ENCODE peak calls at places on chromosomes 11 and 22, in four cellular contexts. T is choroid plexus epithelial cell; G is naive thymus-derived CD4-positive, alpha-beta T cell; R is H7. I is an unnamed sample.
A peak's percentile ranks its signal among the peaks of the same experiment; 100 is the strongest.

GRCh38 chr11:2586091-2586792 is 113.6 kb downstream of the KCNQ1OT1 start:
- DNase-seq in T (no peak), G (no peak), R (peak; percentile 39), I (no peak)

GRCh38 chr11:132644511-132644910 is 887.8 kb downstream of the OPCML start:
- DNase-seq in T (no peak), G (no peak), R (no peak), I (no peak)

GRCh38 chr11:2484576-2485125 is 39.8 kb downstream of the KCNQ1 start:
- DNase-seq in T (no peak), G (no peak), R (peak; percentile 5), I (no peak)

GRCh38 chr11:2290351-2290841 is 11.3 kb downstream of the C11orf21 start:
- DNase-seq in T (no peak), G (no peak), R (peak; percentile 49), I (no peak)

GRCh38 chr11:69354545-69354897 is 60.6 kb downstream of the MYEOV start:
- DNase-seq in T (no peak), G (no peak), R (no peak), I (no peak)

GRCh38 chr11:61181489-61181888 is 20.3 kb upstream of the VPS37C start:
- DNase-seq in T (no peak), G (no peak), R (no peak), I (no peak)

GRCh38 chr11:2085251-2086066 is 53.7 kb downstream of the IGF2 start:
- DNase-seq in T (no peak), G (no peak), R (peak; percentile 33), I (no peak)

GRCh38 chr22:38949889-38950405 is 7.5 kb upstream of the APOBEC3A start:
- DNase-seq in T (peak; percentile 14), G (no peak), R (no peak), I (no peak)

GRCh38 chr22:40721266-40721665 is 42.0 kb downstream of the MCHR1 start:
- DNase-seq in T (peak; percentile 8), G (no peak), R (no peak), I (peak; percentile 26)

GRCh38 chr11:57269580-57270021 is 32.6 kb upstream of the APLNR start:
- DNase-seq in T (no peak), G (no peak), R (no peak), I (no peak)

GRCh38 chr11:116832350-116833290 is 2.9 kb downstream of the APOC3 start:
- DNase-seq in T (no peak), G (no peak), R (no peak), I (no peak)

GRCh38 chr11:116373107-116373506 is 399.7 kb downstream of the BUD13 start:
- DNase-seq in T (no peak), G (no peak), R (no peak), I (no peak)

GRCh38 chr11:64007629-64008282 is 21.5 kb downstream of the OTUB1 start:
- DNase-seq in T (peak; percentile 34), G (no peak), R (peak; percentile 92), I (peak; percentile 21)

GRCh38 chr22:50019316-50019715 is 6.8 kb upstream of the IL17REL start:
- DNase-seq in T (no peak), G (no peak), R (peak; percentile 19), I (no peak)

GRCh38 chr11:8930456-8931175 is 2.1 kb downstream of the C11orf16 start:
- DNase-seq in T (no peak), G (no peak), R (no peak), I (no peak)

GRCh38 chr11:36618025-36618700 is 20.1 kb upstream of the RAG2 start:
- DNase-seq in T (no peak), G (no peak), R (no peak), I (no peak)

GRCh38 chr11:36617543-36617942 is 19.5 kb upstream of the RAG2 start:
- DNase-seq in T (no peak), G (no peak), R (no peak), I (no peak)

GRCh38 chr11:36615829-36616228 is 17.8 kb upstream of the RAG2 start:
- DNase-seq in T (no peak), G (no peak), R (no peak), I (no peak)

GRCh38 chr11:36622431-36623136 is 24.5 kb upstream of the RAG2 start:
- DNase-seq in T (peak; percentile 63), G (no peak), R (no peak), I (peak; percentile 55)

DNA sequence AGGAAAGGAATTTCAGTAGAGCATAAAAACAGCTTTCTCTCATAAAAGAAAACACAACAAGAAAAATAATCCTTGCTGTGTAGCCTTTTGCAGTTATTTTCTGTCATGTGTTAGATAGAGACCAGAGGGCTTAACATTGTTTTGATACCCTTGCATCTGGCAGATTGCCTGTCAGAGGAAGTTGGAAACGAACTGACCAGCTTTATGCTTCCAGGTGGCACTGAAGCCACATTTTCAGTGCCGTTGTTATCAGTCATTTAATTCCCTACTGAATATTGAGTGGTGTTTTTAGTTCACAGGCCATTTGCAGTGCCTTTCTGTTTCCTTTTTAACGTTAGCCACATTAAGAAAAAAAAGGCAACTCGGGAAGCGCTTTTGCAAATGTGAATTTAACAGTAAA is 21.5 kb upstream of the RAG2 start:
- DNase-seq in T (peak; percentile 10), G (no peak), R (no peak), I (no peak)
- H3K4me3 ChIP-seq in T (no peak overlapping the region), G (no peak overlapping the region), R (no peak overlapping the region), I (no peak overlapping the region)

GRCh38 chr11:6611092-6612007 is 666 bp downstream of the TAF10 start:
- DNase-seq in T (peak; percentile 51), G (peak; percentile 50), R (no peak), I (peak; percentile 7)

GRCh38 chr11:6608726-6609501 is 3.1 kb downstream of the TAF10 start:
- DNase-seq in T (no peak), G (no peak), R (no peak), I (no peak)

GRCh38 chr11:6612008-6612815 is at the start of gene TAF10:
- DNase-seq in T (peak; percentile 97), G (peak; percentile 96), R (peak; percentile 96), I (peak; percentile 98)

GRCh38 chr11:6609502-6610015 is 2.5 kb downstream of the TAF10 start:
- DNase-seq in T (no peak), G (no peak), R (no peak), I (no peak)

DNA sequence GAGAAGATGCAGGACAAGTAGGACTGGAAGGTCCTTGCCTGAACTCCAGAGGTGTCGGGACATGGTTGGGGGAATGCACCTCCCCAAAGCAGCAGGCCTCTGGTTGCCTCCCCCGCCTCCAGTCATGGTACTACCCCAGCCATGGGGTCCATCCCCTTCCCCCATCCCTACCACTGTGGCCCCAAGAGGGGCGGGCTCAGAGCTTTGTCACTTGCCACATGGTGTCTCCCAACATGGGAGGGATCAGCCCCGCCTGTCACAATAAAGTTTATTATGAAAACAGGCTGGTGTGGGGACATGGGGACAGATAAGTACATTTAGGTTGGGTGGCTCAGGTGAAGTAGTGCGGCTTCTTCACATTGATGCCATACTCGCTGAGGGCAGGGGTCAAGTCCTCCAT is 1.4 kb downstream of the TAF10 start:
- DNase-seq in T (no peak), G (no peak), R (no peak), I (no peak)
- H3K4me3 ChIP-seq in T (no peak overlapping the region), G (no peak overlapping the region), R (no peak overlapping the region), I (no peak overlapping the region)

GRCh38 chr22:46044718-46045458 is 67.9 kb upstream of the WNT7B start:
- DNase-seq in T (no peak), G (peak; percentile 30), R (peak; percentile 91), I (no peak)

GRCh38 chr22:46046299-46046685 is 69.3 kb upstream of the WNT7B start:
- DNase-seq in T (no peak), G (no peak), R (no peak), I (no peak)

GRCh38 chr22:46043816-46044717 is 67.1 kb upstream of the WNT7B start:
- DNase-seq in T (peak; percentile 35), G (no peak), R (peak; percentile 77), I (peak; percentile 61)

GRCh38 chr22:46047226-46047625 is 70.3 kb upstream of the WNT7B start:
- DNase-seq in T (no peak), G (no peak), R (no peak), I (no peak)

GRCh38 chr22:46045459-46046298 is 68.7 kb upstream of the WNT7B start:
- DNase-seq in T (no peak), G (no peak), R (no peak), I (no peak)
- H3K4me3 ChIP-seq in T (peak overlapping the region; percentile 61), G (peak overlapping the region; percentile 46), R (peak overlapping the region; percentile 37), I (peak overlapping the region; percentile 54)

DNA sequence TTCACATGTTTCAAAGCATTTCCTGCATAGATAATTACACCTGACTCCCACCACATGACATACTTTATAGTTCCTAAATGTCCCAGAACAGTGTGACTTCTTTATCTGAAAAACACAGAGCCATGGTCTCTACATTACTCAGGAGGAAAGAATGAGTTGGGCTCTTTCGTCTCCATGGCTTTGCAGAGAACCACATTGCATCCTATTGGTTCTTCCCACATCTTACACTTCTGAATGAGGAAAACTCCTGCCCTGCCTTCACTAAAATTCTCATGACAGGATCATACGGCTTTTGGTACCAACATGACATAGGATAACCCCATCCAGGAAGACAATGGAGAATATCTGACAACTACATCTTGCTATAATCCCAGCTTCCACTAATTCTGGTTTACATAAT is 88.5 kb downstream of the ETS1 start:
- DNase-seq in T (peak; percentile 55), G (no peak), R (no peak), I (no peak)
- H3K4me3 ChIP-seq in T (no peak overlapping the region), G (peak overlapping the region; percentile 36), R (no peak overlapping the region), I (no peak overlapping the region)

DNA sequence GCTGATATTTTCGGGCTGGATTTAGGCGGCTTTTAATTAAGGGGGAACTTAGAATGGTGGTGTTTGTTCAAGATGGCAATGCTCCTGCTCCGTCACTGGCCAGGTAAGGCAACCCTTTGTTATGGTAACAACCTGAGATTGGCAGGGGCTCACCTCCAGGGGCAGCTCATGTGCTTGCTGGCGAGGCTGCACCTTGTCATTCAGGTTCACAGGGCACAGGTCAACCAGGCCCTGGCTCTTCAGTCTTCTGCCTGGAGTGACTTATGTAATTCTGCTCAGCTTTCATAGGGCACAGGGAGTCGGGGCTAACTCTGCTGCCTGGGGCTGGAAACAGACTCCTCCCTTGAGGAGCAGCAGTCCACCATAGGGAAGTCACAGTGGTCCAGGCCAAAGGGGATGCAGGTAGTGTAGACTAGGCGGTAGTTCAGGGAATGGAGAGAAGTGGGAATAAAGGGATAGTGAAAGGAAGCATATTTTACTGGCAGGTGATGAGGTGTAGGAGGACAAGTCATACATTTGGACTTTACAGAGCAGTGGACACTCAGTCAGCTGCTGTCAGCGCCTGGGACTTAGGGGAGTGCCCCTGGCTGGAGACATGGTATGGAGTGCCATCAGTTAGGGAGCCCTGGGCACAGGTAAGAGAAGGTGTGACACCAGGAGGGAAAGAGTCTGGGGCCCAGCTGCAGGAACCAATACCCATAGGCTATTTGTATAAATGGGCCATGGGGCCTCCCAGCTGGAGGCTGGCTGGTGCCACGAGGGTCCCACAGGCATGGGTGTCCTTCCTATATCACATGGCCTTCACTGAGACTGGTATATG is 1.3 kb upstream of the MIF start:
- DNase-seq in T (no peak), G (no peak), R (no peak), I (no peak)
- H3K4me3 ChIP-seq in T (no peak overlapping the region), G (no peak overlapping the region), R (no peak overlapping the region), I (no peak overlapping the region)

DNA sequence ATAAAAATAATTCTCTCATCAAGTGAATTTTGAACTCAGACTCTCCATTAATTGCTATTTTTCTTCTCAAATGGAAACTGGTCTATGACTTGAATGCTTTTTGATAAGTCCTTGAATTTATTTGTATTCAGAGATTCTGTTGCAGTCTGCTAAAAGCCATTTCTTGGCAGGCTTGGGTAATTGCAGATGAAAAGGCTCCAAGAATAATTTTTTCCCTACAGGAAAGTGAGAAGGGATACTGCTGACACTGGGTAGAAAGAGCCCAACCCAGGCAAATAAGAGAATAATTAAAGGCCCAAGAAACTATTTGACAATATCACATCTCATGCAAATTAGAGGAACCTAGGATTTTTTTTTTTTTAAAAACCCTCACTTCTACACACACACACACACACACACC is 246.5 kb upstream of the DDI1 start:
- DNase-seq in T (no peak), G (no peak), R (no peak), I (no peak)
- H3K4me3 ChIP-seq in T (no peak overlapping the region), G (no peak overlapping the region), R (no peak overlapping the region), I (no peak overlapping the region)